ENCODE peak calls at places on chromosomes 11 and 22, in four cellular contexts. K, Q, A and J are unnamed samples.

GRCh38 chr11:7351228-7351627 is 99.5 kb downstream of the SYT9 start:
- DNase-seq in K (no peak), Q (no peak), A (no peak), J (no peak)

GRCh38 chr22:17638182-17638431 is 450 bp upstream of the BCL2L13 start:
- DNase-seq in K (peak; percentile 33), Q (no peak), A (no peak), J (no peak)

GRCh38 chr22:46104170-46104880 is 46.0 kb upstream of the PPARA start:
- DNase-seq in K (no peak), Q (no peak), A (no peak), J (no peak)

GRCh38 chr11:130131957-130132850 is 27.4 kb upstream of the ST14 start:
- DNase-seq in K (peak; percentile 71), Q (peak; percentile 78), A (peak; percentile 83), J (peak; percentile 75)

GRCh38 chr11:80432051-80432450 is 991.2 kb upstream of the TENM4 start:
- DNase-seq in K (no peak), Q (no peak), A (peak; percentile 65), J (no peak)

GRCh38 chr11:60872124-60872951 is 5.0 kb downstream of the ZP1 start:
- DNase-seq in K (no peak), Q (no peak), A (no peak), J (peak; percentile 38)

GRCh38 chr11:41522391-41522790 is 62.9 kb upstream of the LRRC4C start:
- DNase-seq in K (no peak), Q (no peak), A (no peak), J (no peak)

GRCh38 chr22:22474733-22475132 is 33.8 kb downstream of the ZNF280B start:
- DNase-seq in K (no peak), Q (no peak), A (no peak), J (no peak)

GRCh38 chr22:37831472-37831871 is 8.3 kb downstream of the GALR3 start:
- DNase-seq in K (no peak), Q (no peak), A (no peak), J (no peak)

GRCh38 chr11:72816404-72816990 is 2.3 kb downstream of the ATG16L2 start:
- DNase-seq in K (no peak), Q (no peak), A (no peak), J (peak; percentile 89)

GRCh38 chr11:64566915-64567882 is 23.8 kb upstream of the SLC22A12 start:
- DNase-seq in K (no peak), Q (no peak), A (no peak), J (no peak)

GRCh38 chr11:64566042-64566914 is 24.7 kb upstream of the SLC22A12 start:
- DNase-seq in K (peak; percentile 93), Q (peak; percentile 77), A (peak; percentile 65), J (peak; percentile 70)

GRCh38 chr11:64564419-64564818 is 26.6 kb upstream of the SLC22A12 start:
- DNase-seq in K (no peak), Q (no peak), A (no peak), J (no peak)

GRCh38 chr11:64563966-64564365 is 27.1 kb upstream of the SLC22A12 start:
- DNase-seq in K (no peak), Q (no peak), A (no peak), J (no peak)

DNA sequence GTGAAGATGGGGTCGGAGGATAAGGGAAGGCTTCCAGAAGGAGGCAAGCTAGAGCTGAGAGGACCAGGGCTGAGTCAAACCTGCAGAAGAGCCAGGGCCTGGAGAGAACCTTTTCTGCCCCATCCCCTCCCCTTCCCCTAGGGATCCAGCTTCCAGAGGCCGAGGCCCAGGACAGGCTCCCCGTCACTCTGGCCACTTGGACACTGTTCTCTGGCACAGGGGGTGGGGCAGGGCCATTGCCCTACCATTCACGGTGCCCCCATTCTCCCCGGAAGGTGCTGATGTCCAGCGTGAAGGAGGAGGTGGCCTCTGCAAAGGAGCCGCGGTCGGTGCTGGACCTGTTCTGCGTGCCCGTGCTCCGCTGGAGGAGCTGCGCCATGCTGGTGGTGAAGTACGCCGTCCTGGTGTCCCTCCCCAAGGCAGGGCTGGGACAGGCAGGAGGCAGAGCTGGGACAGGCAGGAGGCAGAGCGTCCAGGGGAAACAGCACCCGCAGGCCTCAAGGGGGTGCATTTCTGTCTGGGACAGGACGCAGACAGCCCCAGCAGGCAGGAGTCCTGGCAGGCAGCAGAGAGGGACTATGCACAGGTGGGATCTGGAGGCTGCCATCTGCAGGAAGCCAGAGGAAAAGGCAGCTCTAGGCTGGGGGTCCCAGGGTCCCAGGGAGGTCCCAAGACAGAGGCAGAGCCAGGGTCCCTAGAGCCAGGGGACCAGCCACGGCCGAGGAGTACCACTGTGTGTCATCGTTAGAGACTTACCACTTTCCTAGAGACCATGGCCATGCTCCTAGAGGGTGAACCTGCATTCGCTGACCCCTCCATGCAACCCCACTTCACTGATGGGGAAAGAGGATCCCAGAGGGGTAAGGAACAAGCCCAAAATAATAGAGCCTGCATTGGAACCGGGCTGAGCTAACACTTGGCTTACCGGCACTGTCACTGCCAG is 25.8 kb upstream of the SLC22A12 start:
- DNase-seq in K (no peak), Q (peak; percentile 33), A (no peak), J (peak; percentile 50)
- TF ChIP-seq CTCF in K (peak; percentile 13), Q (peak; percentile 14), A (no peak), J (peak; percentile 27)

GRCh38 chr11:67076202-67076601 is 19.6 kb downstream of the RHOD start:
- DNase-seq in K (no peak), Q (no peak), A (no peak), J (no peak)

GRCh38 chr11:67066333-67066709 is 9.7 kb downstream of the RHOD start:
- DNase-seq in K (no peak), Q (no peak), A (no peak), J (no peak)

GRCh38 chr11:67073908-67074307 is 17.3 kb downstream of the RHOD start:
- DNase-seq in K (no peak), Q (no peak), A (no peak), J (peak; percentile 1)

GRCh38 chr11:67072295-67072694 is 15.6 kb downstream of the RHOD start:
- DNase-seq in K (no peak), Q (no peak), A (no peak), J (peak; percentile 8)

GRCh38 chr11:67071420-67072284 is 15.0 kb downstream of the RHOD start:
- DNase-seq in K (peak; percentile 94), Q (peak; percentile 90), A (peak; percentile 69), J (peak; percentile 82)
- TF ChIP-seq MYC in K (no peak), Q (peak; percentile 24), A (no peak), J (no peak)

GRCh38 chr11:5129457-5129877 is 8.7 kb downstream of the OR52A5 start:
- DNase-seq in K (no peak), Q (peak; percentile 63), A (no peak), J (no peak)
- TF ChIP-seq POLR2A in K (no peak), Q (peak; percentile 55), A (no peak), J (no peak)

GRCh38 chr11:126634963-126635362 is 279.5 kb downstream of the ST3GAL4 start:
- DNase-seq in K (no peak), Q (no peak), A (no peak), J (no peak)
- TF ChIP-seq CTCF in K (no peak), Q (no peak), A (no peak), J (no peak)

GRCh38 chr11:112967082-112967481 is 5.9 kb downstream of the NCAM1 start:
- DNase-seq in K (no peak), Q (no peak), A (no peak), J (no peak)

GRCh38 chr11:112968988-112969714 is 7.9 kb downstream of the NCAM1 start:
- DNase-seq in K (no peak), Q (no peak), A (no peak), J (peak; percentile 81)

GRCh38 chr11:112972399-112973115 is 11.3 kb downstream of the NCAM1 start:
- DNase-seq in K (no peak), Q (no peak), A (no peak), J (no peak)

GRCh38 chr11:112975493-112975892 is 14.3 kb downstream of the NCAM1 start:
- DNase-seq in K (no peak), Q (no peak), A (no peak), J (no peak)

GRCh38 chr11:112971200-112971599 is 10.0 kb downstream of the NCAM1 start:
- DNase-seq in K (no peak), Q (no peak), A (no peak), J (no peak)
- TF ChIP-seq MYC in K (no peak), Q (no peak), A (no peak), J (no peak)